ENCODE peak calls at places on chromosomes 4 and X, in four cellular contexts. F, Y, Z and S are unnamed samples.

GRCh38 chrX:41234962-41235361 is 99.0 kb upstream of the DDX3X start:
- DNase-seq in F (no peak), Y (no peak), Z (no peak), S (no peak)

GRCh38 chr4:136281307-136281706 is 1251.0 kb downstream of the PCDH18 start:
- DNase-seq in F (no peak), Y (no peak), Z (no peak), S (no peak)

GRCh38 chr4:142406917-142407501 is 439.1 kb downstream of the INPP4B start:
- DNase-seq in F (peak), Y (no peak), Z (no peak), S (no peak)

GRCh38 chrX:110163488-110163887 is 154.4 kb downstream of the AMMECR1 start:
- DNase-seq in F (no peak), Y (no peak), Z (no peak), S (peak)

GRCh38 chr4:6372649-6373525 is 99.5 kb downstream of the PPP2R2C start:
- DNase-seq in F (peak), Y (peak), Z (no peak), S (peak)

GRCh38 chr4:42410446-42410845 is 13.2 kb downstream of the SHISA3 start:
- DNase-seq in F (no peak), Y (no peak), Z (no peak), S (no peak)

GRCh38 chrX:134020910-134021309 is 35.5 kb upstream of the GPC3 start:
- DNase-seq in F (peak), Y (no peak), Z (no peak), S (no peak)

GRCh38 chr4:189202869-189203271 is 737.8 kb upstream of the FRG1 start:
- DNase-seq in F (peak), Y (peak), Z (no peak), S (peak)

GRCh38 chr4:41060352-41061318 is 153.7 kb downstream of the APBB2 start:
- DNase-seq in F (no peak), Y (no peak), Z (no peak), S (peak)

GRCh38 chrX:120450163-120450562 is 18.9 kb downstream of the LAMP2 start:
- DNase-seq in F (peak), Y (peak), Z (no peak), S (no peak)

GRCh38 chr4:94763005-94763404 is 5.2 kb downstream of the BMPR1B start:
- DNase-seq in F (no peak), Y (peak), Z (no peak), S (no peak)

GRCh38 chrX:57379296-57379695 is 92.8 kb downstream of the FAAH2 start:
- DNase-seq in F (no peak), Y (no peak), Z (no peak), S (no peak)

GRCh38 chrX:124208675-124209074 is 123.8 kb upstream of the TEX13D start:
- DNase-seq in F (no peak), Y (no peak), Z (no peak), S (no peak)

GRCh38 chrX:78652971-78653822 is 5.9 kb downstream of the RTL3 start:
- DNase-seq in F (peak), Y (peak), Z (no peak), S (peak)

GRCh38 chr4:31995943-31996901 is 1276.1 kb downstream of the PCDH7 start:
- DNase-seq in F (no peak), Y (peak), Z (no peak), S (no peak)

GRCh38 chr4:97576955-97577354 is 566.3 kb downstream of the STPG2 start:
- DNase-seq in F (peak), Y (no peak), Z (no peak), S (no peak)

GRCh38 chr4:8198906-8199593 is at the start of gene SH3TC1:
- DNase-seq in F (peak), Y (peak), Z (peak), S (peak)

GRCh38 chrX:129649268-129650182 is 5.2 kb downstream of the APLN start:
- DNase-seq in F (peak), Y (no peak), Z (no peak), S (no peak)

GRCh38 chr4:69831270-69831627 is 28.7 kb downstream of the SULT1E1 start:
- DNase-seq in F (no peak), Y (no peak), Z (no peak), S (no peak)
- H3K4me3 ChIP-seq in F (no peak), Y (no peak), Z (no peak), S (no peak)

GRCh38 chrX:116863029-116863428 is 400.3 kb upstream of the CT83 start:
- DNase-seq in F (no peak), Y (no peak), Z (no peak), S (no peak)

GRCh38 chrX:116862340-116862739 is 399.6 kb upstream of the CT83 start:
- DNase-seq in F (no peak), Y (no peak), Z (no peak), S (no peak)
- H3K4me3 ChIP-seq in F (no peak), Y (no peak), Z (no peak), S (no peak)

DNA sequence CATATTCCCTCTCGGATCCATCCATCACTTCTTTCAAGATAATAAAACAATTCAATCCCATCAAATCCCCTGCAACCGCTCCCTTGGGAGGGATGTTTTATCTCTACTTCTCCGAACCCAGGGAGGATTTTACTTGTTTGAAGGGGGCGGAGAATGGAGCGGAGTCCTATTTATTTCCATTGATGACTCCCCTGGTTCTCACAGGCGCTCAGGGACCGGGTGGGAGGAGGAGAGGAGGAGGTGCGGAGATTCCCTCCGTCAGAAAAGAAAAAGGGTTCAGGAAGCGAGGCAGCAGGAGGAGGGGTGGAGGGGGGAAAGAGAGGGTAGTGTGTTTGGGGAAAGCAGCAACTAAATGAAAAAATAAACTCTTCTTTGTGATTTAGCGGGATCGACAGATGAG is 2.1 kb downstream of the NDNF start:
- DNase-seq in F (no peak), Y (no peak), Z (no peak), S (peak)
- H3K4me3 ChIP-seq in F (peak), Y (no peak), Z (no peak), S (peak)

DNA sequence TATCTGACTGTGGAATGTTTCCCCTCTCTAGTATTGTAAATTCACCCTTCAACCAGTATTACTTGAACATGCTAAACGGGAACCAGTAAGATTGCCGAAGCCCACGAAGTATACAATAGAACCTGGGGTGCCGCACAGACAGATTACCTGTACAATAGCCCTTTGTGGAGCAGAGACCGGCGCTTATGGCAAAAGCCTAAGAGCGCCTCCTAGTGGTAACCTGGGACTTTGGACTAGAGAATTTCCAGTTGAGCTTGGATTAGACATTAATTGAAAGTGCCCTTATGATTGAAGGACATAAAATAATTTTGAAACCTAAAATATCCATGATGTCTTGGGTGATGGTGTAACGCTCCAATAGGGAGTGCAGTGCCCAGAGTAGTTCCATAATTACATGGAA is 14.1 kb downstream of the ZNF157 start:
- DNase-seq in F (peak), Y (peak), Z (peak), S (peak)
- H3K4me3 ChIP-seq in F (no peak), Y (no peak), Z (no peak), S (no peak)

GRCh38 chr4:37442062-37442323 is 197.4 kb downstream of the NWD2 start:
- DNase-seq in F (no peak), Y (no peak), Z (no peak), S (no peak)
- H3K4me3 ChIP-seq in F (no peak), Y (no peak), Z (no peak), S (no peak)

GRCh38 chrX:46575991-46576392 is 2.4 kb downstream of the CHST7 start:
- DNase-seq in F (peak), Y (no peak), Z (no peak), S (peak)

GRCh38 chrX:46577116-46578005 is 3.8 kb downstream of the CHST7 start:
- DNase-seq in F (peak), Y (no peak), Z (no peak), S (peak)

GRCh38 chrX:46574941-46575381 is 1.4 kb downstream of the CHST7 start:
- DNase-seq in F (peak), Y (no peak), Z (no peak), S (peak)

GRCh38 chrX:46575586-46575985 is 2.0 kb downstream of the CHST7 start:
- DNase-seq in F (no peak), Y (no peak), Z (no peak), S (peak)

GRCh38 chrX:46576458-46576857 is 2.9 kb downstream of the CHST7 start:
- DNase-seq in F (peak), Y (no peak), Z (no peak), S (peak)
- H3K4me3 ChIP-seq in F (no peak), Y (peak), Z (no peak), S (peak)

GRCh38 chr4:80184053-80184790 is 13.1 kb upstream of the PRDM8 start:
- DNase-seq in F (peak), Y (peak), Z (peak), S (peak)

GRCh38 chr4:80184791-80185756 is 12.2 kb upstream of the PRDM8 start:
- DNase-seq in F (peak), Y (no peak), Z (no peak), S (peak)

GRCh38 chr4:80186666-80187065 is 10.6 kb upstream of the PRDM8 start:
- DNase-seq in F (no peak), Y (no peak), Z (no peak), S (peak)

GRCh38 chr4:80187677-80188076 is 9.6 kb upstream of the PRDM8 start:
- DNase-seq in F (no peak), Y (no peak), Z (no peak), S (no peak)

DNA sequence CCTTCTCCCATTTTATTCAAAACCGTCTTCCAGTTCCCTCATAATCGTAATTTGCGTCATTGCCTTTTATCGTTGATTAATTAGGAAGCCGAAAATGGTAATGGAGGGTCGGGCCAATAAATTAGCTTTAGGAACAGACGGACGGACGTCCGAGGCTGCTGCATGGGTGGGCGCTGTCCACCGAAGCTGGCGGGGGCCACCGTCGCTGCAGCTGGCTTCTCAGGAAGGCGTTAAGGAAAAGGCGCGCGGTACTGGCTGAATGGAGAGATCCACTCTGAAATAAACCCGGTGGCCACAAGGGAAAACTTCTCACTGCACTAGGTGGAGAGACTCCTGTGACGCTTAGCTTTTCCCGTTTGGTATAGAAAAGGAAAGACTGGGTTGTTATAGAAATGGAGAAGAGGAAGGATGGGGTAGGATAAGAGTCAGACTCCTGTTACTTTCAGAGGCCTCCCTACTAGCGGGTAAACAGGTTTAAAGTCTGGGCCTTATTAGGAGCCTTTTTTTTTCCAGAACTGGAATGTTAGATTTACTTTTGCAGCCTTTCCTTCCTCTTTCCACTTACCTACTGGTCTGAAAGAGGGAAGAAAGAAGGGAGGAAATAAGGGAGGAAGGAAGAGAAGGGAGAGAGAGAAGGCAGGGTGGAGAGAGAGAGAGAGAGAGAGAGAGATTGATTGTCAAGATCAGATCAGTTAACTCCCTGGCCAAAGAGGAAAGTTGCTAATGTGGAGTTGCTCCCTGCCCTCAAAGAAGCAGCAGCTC is 11.3 kb upstream of the PRDM8 start:
- DNase-seq in F (no peak), Y (no peak), Z (no peak), S (no peak)
- H3K4me3 ChIP-seq in F (peak), Y (no peak), Z (no peak), S (peak)